ENCODE peak calls at places on chromosomes 12 and 14, in nine cellular contexts. One of them, this sample, is unnamed.

GRCh38 chr14:73344304-73344703 is 107.0 kb downstream of the PAPLN start:
- DNase-seq in suprapubic skin: no peak
- DNase-seq in NT2/D1: no peak
- DNase-seq in fibroblast of lung: peak
- DNase-seq in PC-3: no peak
- DNase-seq in A549: no peak
- DNase-seq in colonic mucosa: no peak
- DNase-seq in astrocyte: no peak
- DNase-seq in uterus: no peak
- DNase-seq in this sample: no peak

GRCh38 chr12:100251917-100252316 is 15.0 kb downstream of the DEPDC4 start:
- DNase-seq in suprapubic skin: no peak
- DNase-seq in NT2/D1: no peak
- DNase-seq in fibroblast of lung: no peak
- DNase-seq in PC-3: peak
- DNase-seq in A549: peak
- DNase-seq in colonic mucosa: peak
- DNase-seq in astrocyte: no peak
- DNase-seq in uterus: no peak
- DNase-seq in this sample: no peak

GRCh38 chr12:116164263-116164817 is 113.2 kb downstream of the MED13L start:
- DNase-seq in suprapubic skin: no peak
- DNase-seq in NT2/D1: no peak
- DNase-seq in fibroblast of lung: peak
- DNase-seq in PC-3: no peak
- DNase-seq in A549: no peak
- DNase-seq in colonic mucosa: no peak
- DNase-seq in astrocyte: peak
- DNase-seq in uterus: no peak
- DNase-seq in this sample: no peak

GRCh38 chr14:69873877-69874780 is 5.1 kb upstream of the SMOC1 start:
- DNase-seq in suprapubic skin: no peak
- DNase-seq in NT2/D1: no peak
- DNase-seq in fibroblast of lung: no peak
- DNase-seq in PC-3: no peak
- DNase-seq in A549: no peak
- DNase-seq in colonic mucosa: no peak
- DNase-seq in astrocyte: peak
- DNase-seq in uterus: no peak
- DNase-seq in this sample: peak

GRCh38 chr12:124369055-124369900 is 74.4 kb downstream of the RFLNA start:
- DNase-seq in suprapubic skin: peak
- DNase-seq in NT2/D1: no peak
- DNase-seq in fibroblast of lung: peak
- DNase-seq in PC-3: peak
- DNase-seq in A549: peak
- DNase-seq in colonic mucosa: peak
- DNase-seq in astrocyte: peak
- DNase-seq in uterus: peak
- DNase-seq in this sample: no peak

GRCh38 chr14:67424539-67424938 is 12.6 kb upstream of the PLEK2 start:
- DNase-seq in suprapubic skin: no peak
- DNase-seq in NT2/D1: no peak
- DNase-seq in fibroblast of lung: no peak
- DNase-seq in PC-3: no peak
- DNase-seq in A549: no peak
- DNase-seq in colonic mucosa: no peak
- DNase-seq in astrocyte: no peak
- DNase-seq in uterus: no peak
- DNase-seq in this sample: no peak

GRCh38 chr12:121522962-121523361 is 57.9 kb downstream of the KDM2B start:
- DNase-seq in suprapubic skin: no peak
- DNase-seq in NT2/D1: no peak
- DNase-seq in fibroblast of lung: no peak
- DNase-seq in PC-3: no peak
- DNase-seq in A549: no peak
- DNase-seq in colonic mucosa: no peak
- DNase-seq in astrocyte: no peak
- DNase-seq in uterus: no peak
- DNase-seq in this sample: no peak

GRCh38 chr12:132522586-132523380 is 32.8 kb downstream of the FBRSL1 start:
- DNase-seq in suprapubic skin: no peak
- DNase-seq in NT2/D1: no peak
- DNase-seq in fibroblast of lung: no peak
- DNase-seq in PC-3: no peak
- DNase-seq in A549: no peak
- DNase-seq in colonic mucosa: no peak
- DNase-seq in astrocyte: no peak
- DNase-seq in uterus: no peak
- DNase-seq in this sample: no peak

GRCh38 chr12:5861426-5861825 is 83.6 kb downstream of the ANO2 start:
- DNase-seq in suprapubic skin: no peak
- DNase-seq in NT2/D1: no peak
- DNase-seq in fibroblast of lung: no peak
- DNase-seq in PC-3: no peak
- DNase-seq in A549: no peak
- DNase-seq in colonic mucosa: no peak
- DNase-seq in astrocyte: no peak
- DNase-seq in uterus: no peak
- DNase-seq in this sample: no peak

GRCh38 chr14:59728294-59728693 is 142.3 kb downstream of the RTN1 start:
- DNase-seq in suprapubic skin: no peak
- DNase-seq in NT2/D1: no peak
- DNase-seq in fibroblast of lung: no peak
- DNase-seq in PC-3: no peak
- DNase-seq in A549: no peak
- DNase-seq in colonic mucosa: no peak
- DNase-seq in astrocyte: no peak
- DNase-seq in uterus: no peak
- DNase-seq in this sample: no peak

GRCh38 chr12:56374726-56375597 is 12.3 kb upstream of the APOF start:
- DNase-seq in suprapubic skin: no peak
- DNase-seq in NT2/D1: no peak
- DNase-seq in fibroblast of lung: no peak
- DNase-seq in PC-3: peak
- DNase-seq in A549: no peak
- DNase-seq in colonic mucosa: no peak
- DNase-seq in astrocyte: no peak
- DNase-seq in uterus: no peak
- DNase-seq in this sample: no peak

GRCh38 chr14:61188196-61188595 is 92.9 kb downstream of the TMEM30B start:
- DNase-seq in suprapubic skin: peak
- DNase-seq in NT2/D1: no peak
- DNase-seq in fibroblast of lung: peak
- DNase-seq in PC-3: no peak
- DNase-seq in A549: peak
- DNase-seq in colonic mucosa: no peak
- DNase-seq in astrocyte: no peak
- DNase-seq in uterus: peak
- DNase-seq in this sample: peak
- H3K4me3 ChIP-seq in suprapubic skin: peak
- H3K4me3 ChIP-seq in NT2/D1: peak
- H3K4me3 ChIP-seq in fibroblast of lung: no peak
- H3K4me3 ChIP-seq in PC-3: peak
- H3K4me3 ChIP-seq in A549: peak
- H3K4me3 ChIP-seq in colonic mucosa: no peak
- H3K4me3 ChIP-seq in astrocyte: no peak
- H3K4me3 ChIP-seq in uterus: peak
- H3K4me3 ChIP-seq in this sample: no peak

DNA sequence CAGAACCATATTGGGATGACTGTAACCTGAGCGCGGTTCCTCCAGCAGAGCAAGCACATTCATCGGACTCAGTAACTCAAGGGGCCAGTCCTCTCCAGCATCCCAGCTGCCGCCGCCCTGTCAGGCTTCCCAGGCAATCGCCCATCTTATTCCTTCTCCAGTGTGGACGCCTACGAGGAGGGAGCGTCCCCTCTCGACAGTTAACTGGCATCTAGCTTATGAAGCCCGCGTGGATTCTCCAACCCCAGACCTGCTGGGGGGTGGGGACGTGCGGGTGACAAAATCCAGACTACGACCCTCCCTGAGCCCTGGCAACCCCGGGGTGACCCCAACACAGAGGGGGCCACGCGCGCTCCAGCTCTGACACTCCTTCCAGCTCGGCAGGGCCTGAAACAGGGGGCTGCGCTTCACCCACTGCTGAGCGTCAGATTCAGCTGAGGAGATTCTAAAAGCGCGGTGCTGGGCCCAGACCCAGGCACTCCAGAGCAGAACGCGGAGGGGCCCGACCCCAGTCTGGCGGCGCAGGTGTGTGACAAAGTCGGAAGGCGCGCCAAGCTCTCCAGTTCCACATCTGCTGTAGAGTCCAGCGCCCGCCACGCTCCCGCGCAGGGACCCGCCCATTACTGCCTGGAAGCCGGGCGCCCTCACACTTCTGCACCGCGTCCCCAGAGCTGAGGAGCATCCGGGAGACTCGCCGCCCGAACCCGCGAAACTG is 43.9 kb upstream of the ESR2 start:
- DNase-seq in suprapubic skin: peak
- DNase-seq in NT2/D1: peak
- DNase-seq in fibroblast of lung: peak
- DNase-seq in PC-3: peak
- DNase-seq in A549: peak
- DNase-seq in colonic mucosa: peak
- DNase-seq in astrocyte: peak
- DNase-seq in uterus: no peak
- DNase-seq in this sample: peak
- H3K4me3 ChIP-seq in suprapubic skin: peak
- H3K4me3 ChIP-seq in NT2/D1: peak
- H3K4me3 ChIP-seq in fibroblast of lung: peak
- H3K4me3 ChIP-seq in PC-3: peak
- H3K4me3 ChIP-seq in A549: peak
- H3K4me3 ChIP-seq in colonic mucosa: peak
- H3K4me3 ChIP-seq in astrocyte: peak
- H3K4me3 ChIP-seq in uterus: peak
- H3K4me3 ChIP-seq in this sample: peak

GRCh38 chr12:114904254-114905003 is 220.5 kb upstream of the TBX3 start:
- DNase-seq in suprapubic skin: no peak
- DNase-seq in NT2/D1: no peak
- DNase-seq in fibroblast of lung: peak
- DNase-seq in PC-3: peak
- DNase-seq in A549: peak
- DNase-seq in colonic mucosa: no peak
- DNase-seq in astrocyte: peak
- DNase-seq in uterus: no peak
- DNase-seq in this sample: peak
- H3K4me3 ChIP-seq in suprapubic skin: no peak
- H3K4me3 ChIP-seq in NT2/D1: no peak
- H3K4me3 ChIP-seq in fibroblast of lung: no peak
- H3K4me3 ChIP-seq in PC-3: no peak
- H3K4me3 ChIP-seq in A549: no peak
- H3K4me3 ChIP-seq in colonic mucosa: no peak
- H3K4me3 ChIP-seq in astrocyte: no peak
- H3K4me3 ChIP-seq in uterus: no peak
- H3K4me3 ChIP-seq in this sample: no peak

GRCh38 chr12:42281844-42282243 is 43.8 kb upstream of the YAF2 start:
- DNase-seq in suprapubic skin: no peak
- DNase-seq in NT2/D1: no peak
- DNase-seq in fibroblast of lung: no peak
- DNase-seq in PC-3: no peak
- DNase-seq in A549: no peak
- DNase-seq in colonic mucosa: no peak
- DNase-seq in astrocyte: no peak
- DNase-seq in uterus: no peak
- DNase-seq in this sample: no peak

GRCh38 chr12:42281281-42281680 is 43.2 kb upstream of the YAF2 start:
- DNase-seq in suprapubic skin: no peak
- DNase-seq in NT2/D1: no peak
- DNase-seq in fibroblast of lung: no peak
- DNase-seq in PC-3: no peak
- DNase-seq in A549: no peak
- DNase-seq in colonic mucosa: no peak
- DNase-seq in astrocyte: no peak
- DNase-seq in uterus: no peak
- DNase-seq in this sample: no peak

GRCh38 chr12:42283739-42284138 is 42.2 kb downstream of the ZCRB1 start:
- DNase-seq in suprapubic skin: no peak
- DNase-seq in NT2/D1: no peak
- DNase-seq in fibroblast of lung: no peak
- DNase-seq in PC-3: no peak
- DNase-seq in A549: no peak
- DNase-seq in colonic mucosa: no peak
- DNase-seq in astrocyte: no peak
- DNase-seq in uterus: no peak
- DNase-seq in this sample: no peak

GRCh38 chr12:42284157-42284556 is 41.7 kb downstream of the ZCRB1 start:
- DNase-seq in suprapubic skin: no peak
- DNase-seq in NT2/D1: no peak
- DNase-seq in fibroblast of lung: no peak
- DNase-seq in PC-3: no peak
- DNase-seq in A549: no peak
- DNase-seq in colonic mucosa: no peak
- DNase-seq in astrocyte: no peak
- DNase-seq in uterus: no peak
- DNase-seq in this sample: no peak

GRCh38 chr12:42282301-42282700 is 43.6 kb downstream of the ZCRB1 start:
- DNase-seq in suprapubic skin: no peak
- DNase-seq in NT2/D1: no peak
- DNase-seq in fibroblast of lung: no peak
- DNase-seq in PC-3: no peak
- DNase-seq in A549: no peak
- DNase-seq in colonic mucosa: no peak
- DNase-seq in astrocyte: no peak
- DNase-seq in uterus: no peak
- DNase-seq in this sample: peak
- H3K4me3 ChIP-seq in suprapubic skin: no peak
- H3K4me3 ChIP-seq in NT2/D1: no peak
- H3K4me3 ChIP-seq in fibroblast of lung: no peak
- H3K4me3 ChIP-seq in PC-3: no peak
- H3K4me3 ChIP-seq in A549: no peak
- H3K4me3 ChIP-seq in colonic mucosa: no peak
- H3K4me3 ChIP-seq in astrocyte: no peak
- H3K4me3 ChIP-seq in uterus: no peak
- H3K4me3 ChIP-seq in this sample: no peak

DNA sequence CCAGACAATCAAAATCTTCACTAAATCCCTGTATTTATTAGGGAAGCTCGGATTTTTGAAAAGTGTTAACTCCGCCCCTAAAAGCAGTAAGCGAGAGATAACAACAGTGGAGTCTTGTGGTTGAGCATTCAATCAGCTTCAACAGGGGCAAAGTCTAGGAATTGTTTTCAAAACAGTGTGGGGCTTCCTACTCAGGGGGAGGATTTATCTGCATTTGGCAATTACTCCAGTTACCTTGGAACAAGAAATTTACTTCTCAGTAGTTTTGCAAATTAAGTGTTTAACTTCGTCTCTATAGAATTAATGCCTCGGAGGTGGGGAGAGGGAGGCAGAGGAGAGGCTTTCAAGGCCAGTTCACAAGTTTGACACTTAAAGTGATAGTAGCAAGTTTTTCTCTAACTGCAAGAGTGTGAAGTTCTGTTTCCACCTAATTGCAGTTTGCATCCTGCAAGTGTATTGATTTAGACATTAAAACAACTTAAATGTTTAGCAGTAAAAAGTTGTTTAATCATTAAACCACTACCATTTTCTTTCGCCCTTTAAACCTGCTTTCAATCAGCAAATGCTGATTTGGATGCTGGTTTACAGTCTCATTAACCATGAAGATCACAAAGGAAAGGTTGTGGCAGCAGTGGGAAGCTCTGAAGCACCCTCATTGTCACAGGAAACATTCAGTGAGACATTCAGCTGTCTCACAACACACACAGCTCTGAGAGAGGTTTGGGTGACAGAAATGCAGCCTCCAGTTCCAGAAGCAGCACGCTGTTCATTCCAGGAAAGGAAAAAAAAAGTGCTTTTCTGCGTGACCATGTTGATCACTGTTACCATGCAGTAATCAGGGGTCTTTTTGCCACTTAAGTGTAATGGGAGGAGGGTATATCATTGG is 102.1 kb downstream of the HMGA2 start:
- DNase-seq in suprapubic skin: no peak
- DNase-seq in NT2/D1: no peak
- DNase-seq in fibroblast of lung: no peak
- DNase-seq in PC-3: no peak
- DNase-seq in A549: no peak
- DNase-seq in colonic mucosa: peak
- DNase-seq in astrocyte: no peak
- DNase-seq in uterus: no peak
- DNase-seq in this sample: no peak
- H3K4me3 ChIP-seq in suprapubic skin: no peak
- H3K4me3 ChIP-seq in NT2/D1: no peak
- H3K4me3 ChIP-seq in fibroblast of lung: no peak
- H3K4me3 ChIP-seq in PC-3: no peak
- H3K4me3 ChIP-seq in A549: no peak
- H3K4me3 ChIP-seq in colonic mucosa: no peak
- H3K4me3 ChIP-seq in astrocyte: no peak
- H3K4me3 ChIP-seq in uterus: no peak
- H3K4me3 ChIP-seq in this sample: no peak

This sample was measured in cardiac muscle cell.